ENCODE peak calls at places on chromosomes 1 and 21, in seven cellular contexts. T, E, J, P, M, G and D are unnamed samples. For H3K4me1, the result is how much of the 10 kb centered on the place peaks cover.

GRCh38 chr1:1196431-1197187 is 9.8 kb downstream of the TNFRSF18 start:
- DNase-seq in E (no peak), M (peak), T (no peak), P (no peak), G (no peak), J (no peak), D (no peak)

GRCh38 chr1:199551967-199552565 is 475.4 kb upstream of the NR5A2 start:
- DNase-seq in P (peak), E (no peak), T (peak), G (peak), M (no peak), J (no peak), D (peak)

GRCh38 chr21:29610960-29611359 is 312.2 kb downstream of the BACH1 start:
- DNase-seq in G (peak), P (no peak), M (no peak), J (no peak), E (no peak), T (no peak), D (no peak)

GRCh38 chr1:231460614-231461013 is 38.5 kb upstream of the EGLN1 start:
- DNase-seq in P (peak), G (peak), T (peak), J (no peak), E (no peak), M (peak), D (no peak)

GRCh38 chr1:81492628-81493027 is 308.1 kb upstream of the ADGRL2 start:
- DNase-seq in J (no peak), E (no peak), M (no peak), P (no peak), T (no peak), G (no peak), D (no peak)

GRCh38 chr1:208433086-208433485 is 188.9 kb upstream of the PLXNA2 start:
- DNase-seq in J (no peak), T (peak), E (no peak), G (no peak), M (no peak), P (no peak), D (no peak)

GRCh38 chr1:112676543-112676942 is 2.1 kb downstream of the MOV10 start:
- DNase-seq in M (peak), G (no peak), J (no peak), E (no peak), T (no peak), P (no peak), D (peak)

GRCh38 chr1:118147542-118147941 is 37.5 kb downstream of the SPAG17 start:
- DNase-seq in J (no peak), M (no peak), P (no peak), T (peak), G (peak), E (no peak), D (no peak)

GRCh38 chr1:49298304-49298703 is 521.6 kb upstream of the BEND5 start:
- DNase-seq in T (no peak), P (no peak), M (no peak), E (peak), J (no peak), G (no peak), D (no peak)

GRCh38 chr21:26842300-26842699 is 2.9 kb downstream of the ADAMTS1 start:
- DNase-seq in G (peak), T (peak), E (no peak), P (no peak), J (no peak), M (no peak), D (no peak)

GRCh38 chr1:6082430-6082971 is 36.8 kb downstream of the KCNAB2 start:
- DNase-seq in E (no peak), P (no peak), M (no peak), T (no peak), G (peak), J (no peak), D (no peak)

GRCh38 chr1:167922611-167923074 is 8.7 kb upstream of the ADCY10 start:
- DNase-seq in T (no peak), P (no peak), M (no peak), G (no peak), J (no peak), E (no peak), D (no peak)

GRCh38 chr1:42523171-42523570 is 60.1 kb downstream of the CCDC30 start:
- DNase-seq in T (no peak), G (no peak), E (no peak), M (no peak), J (no peak), P (no peak), D (no peak)

GRCh38 chr1:239976130-239976968 is 115.3 kb upstream of the FMN2 start:
- DNase-seq in E (no peak), G (peak), M (peak), J (no peak), T (peak), P (peak), D (peak)

GRCh38 chr1:66244429-66244828 is 289.5 kb upstream of the SGIP1 start:
- DNase-seq in E (no peak), P (no peak), J (no peak), G (no peak), T (peak), M (no peak), D (no peak)

GRCh38 chr1:7315946-7316345 is 455.1 kb upstream of the VAMP3 start:
- DNase-seq in J (no peak), M (no peak), T (no peak), G (no peak), E (no peak), P (no peak), D (no peak)

GRCh38 chr1:117895482-117896114 is 33.8 kb downstream of the GDAP2 start:
- DNase-seq in P (peak), J (peak), E (no peak), M (peak), G (peak), T (peak), D (peak)

GRCh38 chr1:6860401-6860800 is 75.1 kb downstream of the CAMTA1 start:
- DNase-seq in M (no peak), J (no peak), P (no peak), G (peak), T (peak), E (no peak), D (no peak)

GRCh38 chr1:1614204-1614953 is 921 bp upstream of the MIB2 start:
- DNase-seq in M (peak), G (peak), J (no peak), E (peak), P (no peak), T (peak), D (no peak)

GRCh38 chr1:30085814-30086770 is 637.3 kb downstream of the MATN1 start:
- DNase-seq in E (no peak), J (peak), T (peak), M (peak), P (peak), G (peak), D (peak)

DNA sequence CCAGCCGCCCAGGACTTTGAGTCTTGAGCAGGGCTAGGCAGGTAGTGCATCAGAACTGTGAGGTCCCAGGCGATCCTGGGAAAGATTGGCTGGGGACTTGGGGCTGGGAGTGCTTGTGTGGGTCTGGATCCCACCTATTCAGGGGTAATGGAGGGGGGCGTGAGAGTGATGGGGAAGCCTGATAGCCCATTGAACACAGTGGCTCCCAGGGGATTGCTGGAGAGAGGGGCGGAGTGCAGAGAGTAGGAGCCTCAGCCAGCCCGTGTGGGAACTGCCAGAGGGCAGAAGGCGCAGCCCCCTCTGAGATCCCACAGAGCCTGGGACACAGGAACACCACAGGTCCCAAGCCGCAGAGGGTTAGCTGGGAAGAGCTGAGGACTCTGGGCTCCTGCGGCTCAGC is 19.3 kb upstream of the PDZK1IP1 start:
- DNase-seq in E (peak), J (no peak), G (no peak), M (no peak), T (no peak), P (no peak), D (no peak)
- H3K4me1 ChIP-seq in E (under half), J (under half), G (under half), M (under half), T (under half), P (under half), D (under half)

GRCh38 chr1:150187560-150187931 is 37.8 kb downstream of the PLEKHO1 start:
- DNase-seq in T (no peak), M (no peak), J (no peak), G (no peak), E (no peak), P (no peak), D (no peak)
- H3K27ac ChIP-seq in T (no peak), M (no peak), J (peak), G (no peak), E (peak), P (no peak), D (no peak)

GRCh38 chr1:54371936-54372385 is 34.2 kb downstream of the SSBP3 start:
- DNase-seq in J (no peak), M (no peak), G (no peak), P (no peak), T (no peak), E (no peak), D (no peak)
- H3K4me1 ChIP-seq in J (under half), M (under half), G (half or more), P (under half), T (under half), E (under half), D (half or more)

GRCh38 chr1:26951216-26951615 is 9.1 kb downstream of the KDF1 start:
- DNase-seq in E (no peak), J (no peak), T (no peak), M (no peak), G (no peak), P (no peak), D (no peak)

GRCh38 chr1:26949266-26949925 is 10.9 kb downstream of the KDF1 start:
- DNase-seq in J (no peak), G (peak), E (no peak), P (no peak), T (peak), M (no peak), D (no peak)

GRCh38 chr1:26951821-26952497 is 8.3 kb downstream of the KDF1 start:
- DNase-seq in M (no peak), T (no peak), J (no peak), G (no peak), E (no peak), P (no peak), D (no peak)

GRCh38 chr1:26949926-26950319 is 10.3 kb downstream of the KDF1 start:
- DNase-seq in E (peak), P (no peak), G (no peak), M (no peak), T (no peak), J (no peak), D (no peak)

DNA sequence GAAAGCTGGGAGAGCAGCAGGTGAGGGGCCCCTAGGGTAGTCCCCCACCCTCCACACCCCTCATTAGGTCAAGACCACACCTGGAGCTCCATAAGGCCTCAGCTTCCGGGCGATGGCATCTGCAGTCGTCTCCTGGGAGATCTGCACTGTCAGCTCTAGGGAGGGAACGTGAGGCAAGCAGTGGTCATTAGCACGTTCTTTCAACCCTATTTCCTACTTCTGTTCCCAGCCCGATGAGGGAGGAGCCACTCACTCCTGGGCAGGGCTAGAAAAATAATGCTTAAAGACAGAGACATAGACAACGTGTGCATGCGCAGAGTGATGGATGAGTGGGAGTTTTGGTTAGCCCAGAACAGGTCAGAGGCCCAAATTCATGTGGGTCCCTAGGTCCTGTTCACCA is 9.7 kb downstream of the KDF1 start:
- DNase-seq in G (no peak), J (no peak), P (no peak), M (no peak), T (no peak), E (peak), D (no peak)
- H3K27ac ChIP-seq in G (no peak), J (no peak), P (no peak), M (no peak), T (no peak), E (no peak), D (no peak)

DNA sequence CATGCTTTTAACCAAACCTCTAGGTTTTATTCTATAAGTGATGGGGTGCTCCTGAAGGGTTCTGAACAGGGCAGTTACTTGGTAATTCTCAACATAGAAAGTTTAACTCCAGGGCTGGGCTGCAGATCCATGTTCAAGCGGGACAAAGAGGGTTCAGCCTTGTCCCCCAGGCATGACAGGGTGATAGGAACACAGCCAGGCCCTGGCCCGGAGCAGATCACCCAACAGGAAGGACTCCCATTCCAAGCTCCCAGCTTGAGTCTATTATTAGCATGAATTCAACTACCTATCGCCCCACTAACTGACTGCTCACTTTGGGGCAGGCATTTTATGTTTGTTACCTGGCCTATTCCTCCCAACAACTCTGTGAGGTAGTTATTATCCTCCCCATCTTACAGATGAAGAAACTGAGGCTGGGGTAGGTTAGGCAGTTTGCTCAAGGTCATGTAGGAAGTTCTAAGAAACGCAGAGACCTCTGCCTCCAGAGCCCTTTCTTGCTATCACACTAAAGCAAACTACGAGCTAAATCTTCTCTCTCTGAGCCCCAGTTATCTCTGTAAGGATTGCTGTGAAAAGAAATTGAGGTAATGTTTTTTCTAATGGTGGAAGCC is 14.5 kb downstream of the ASAP3 start:
- DNase-seq in M (no peak), E (no peak), G (no peak), J (no peak), T (no peak), P (no peak), D (no peak)
- H3K4me1 ChIP-seq in M (under half), E (under half), G (under half), J (under half), T (under half), P (under half), D (under half)

GRCh38 chr1:183149273-183149672 is 36.8 kb upstream of the LAMC2 start:
- DNase-seq in G (no peak), J (no peak), P (no peak), E (no peak), T (no peak), M (no peak), D (no peak)
- H3K27ac ChIP-seq in G (no peak), J (peak), P (no peak), E (no peak), T (no peak), M (peak), D (no peak)

GRCh38 chr1:201633297-201633696 is 94.4 kb downstream of the NAV1 start:
- DNase-seq in E (no peak), G (no peak), J (no peak), T (no peak), P (no peak), M (no peak), D (no peak)
- H3K4me1 ChIP-seq in E (under half), G (under half), J (half or more), T (half or more), P (under half), M (under half), D (under half)

GRCh38 chr1:14572861-14573260 is 25.6 kb upstream of the KAZN start:
- DNase-seq in M (no peak), T (no peak), E (no peak), P (no peak), G (no peak), J (no peak), D (no peak)

GRCh38 chr1:14568716-14569115 is 29.8 kb upstream of the KAZN start:
- DNase-seq in T (no peak), M (no peak), E (no peak), G (no peak), J (no peak), P (no peak), D (no peak)

GRCh38 chr1:14571810-14572767 is 26.4 kb upstream of the KAZN start:
- DNase-seq in P (peak), G (peak), J (no peak), T (no peak), E (no peak), M (no peak), D (peak)

GRCh38 chr1:14567903-14568302 is 30.6 kb upstream of the KAZN start:
- DNase-seq in E (no peak), P (no peak), M (no peak), T (no peak), J (no peak), G (no peak), D (no peak)

DNA sequence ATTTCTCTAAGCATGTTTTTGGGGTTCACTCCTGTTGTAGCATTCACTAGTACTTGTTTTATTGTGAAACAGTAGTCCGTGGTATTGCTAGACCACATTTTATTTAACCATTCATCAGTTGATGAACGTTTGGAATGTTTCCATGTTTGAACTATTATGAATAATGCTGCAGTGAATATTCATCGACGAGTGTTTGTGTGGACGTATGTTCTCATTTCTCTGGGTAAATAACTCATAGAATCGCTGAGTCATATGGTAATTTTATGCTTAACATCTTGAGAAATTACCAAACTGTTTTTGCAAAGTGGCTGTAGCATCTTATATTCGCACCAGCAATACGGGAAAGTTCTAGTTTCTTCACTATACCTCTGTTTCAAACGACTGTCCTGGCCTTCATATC is 28.0 kb upstream of the KAZN start:
- DNase-seq in P (no peak), E (no peak), M (no peak), J (no peak), G (peak), T (peak), D (no peak)
- H3K27ac ChIP-seq in P (no peak), E (no peak), M (no peak), J (no peak), G (no peak), T (no peak), D (no peak)

DNA sequence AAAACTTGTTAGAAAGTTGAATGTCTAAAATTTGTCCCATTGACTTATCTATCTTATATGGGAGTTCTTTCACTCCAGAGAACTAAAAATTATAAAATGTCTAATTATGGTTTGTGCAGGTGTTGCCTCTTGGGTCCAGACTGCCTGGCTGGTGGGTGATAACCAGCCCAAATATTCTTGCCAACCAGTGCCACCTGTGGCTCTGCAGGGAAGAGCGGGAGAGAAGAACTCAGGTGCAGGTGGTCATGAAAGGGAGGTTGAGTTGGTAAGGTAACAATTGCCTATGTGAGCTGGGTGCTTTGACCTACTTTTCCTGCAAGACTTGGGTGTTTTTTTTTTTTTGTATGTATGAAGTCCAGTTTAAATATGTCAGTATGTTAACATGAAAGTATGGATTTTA is 10.2 kb downstream of the RPS6KC1 start:
- DNase-seq in P (no peak), J (no peak), T (no peak), E (no peak), G (no peak), M (no peak), D (peak)
- H3K4me1 ChIP-seq in P (under half), J (under half), T (under half), E (under half), G (under half), M (under half), D (under half)